ENCODE peak calls at places on chromosomes 3 and 15, in four cellular contexts. N is CD4-positive, alpha-beta T cell; Z is K562; M is foreskin keratinocyte. I is an unnamed sample.

GRCh38 chr3:14536837-14537589 is 3.1 kb downstream of the GRIP2 start:
- DNase-seq in N (no peak), M (no peak), Z (no peak), I (no peak)

GRCh38 chr3:71399478-71399877 is 184.1 kb downstream of the FOXP1 start:
- DNase-seq in M (no peak), N (no peak), Z (no peak), I (no peak)

GRCh38 chr15:81046290-81046689 is 45.6 kb downstream of the TLNRD1 start:
- DNase-seq in N (no peak), Z (no peak), M (no peak), I (no peak)

GRCh38 chr15:77030928-77031375 is 36.0 kb downstream of the PSTPIP1 start:
- DNase-seq in N (no peak), Z (no peak), M (no peak), I (peak; percentile 27)

GRCh38 chr3:144314946-144315345 is 343.3 kb downstream of the DIPK2A start:
- DNase-seq in M (no peak), Z (no peak), N (no peak), I (no peak)

GRCh38 chr15:99474981-99475753 is 90.6 kb upstream of the MEF2A start:
- DNase-seq in N (no peak), M (no peak), Z (no peak), I (no peak)

GRCh38 chr3:152921351-152921750 is 86.4 kb downstream of the P2RY1 start:
- DNase-seq in Z (no peak), N (no peak), M (no peak), I (no peak)

GRCh38 chr15:31550211-31550848 is 223.7 kb downstream of the KLF13 start:
- DNase-seq in M (no peak), N (no peak), Z (no peak), I (no peak)

GRCh38 chr3:16243706-16244490 is 20.8 kb downstream of the DPH3 start:
- DNase-seq in Z (no peak), N (no peak), M (no peak), I (no peak)

GRCh38 chr3:170054204-170054603 is 16.4 kb downstream of the GPR160 start:
- DNase-seq in N (no peak), Z (no peak), M (no peak), I (no peak)

GRCh38 chr3:126367316-126367805 is 10.2 kb upstream of the KLF15 start:
- DNase-seq in M (no peak), N (no peak), Z (no peak), I (no peak)

GRCh38 chr15:101185336-101185735 is 66.5 kb downstream of the CHSY1 start:
- DNase-seq in N (no peak), Z (no peak), M (no peak), I (no peak)

GRCh38 chr3:134372405-134373277 is 1.6 kb downstream of the AMOTL2 start:
- DNase-seq in Z (no peak), N (no peak), M (no peak), I (no peak)

GRCh38 chr15:80856809-80857377 is 77.7 kb downstream of the CEMIP start:
- DNase-seq in M (no peak), N (no peak), Z (no peak), I (no peak)

GRCh38 chr3:123642182-123642956 is 57.5 kb upstream of the HACD2 start:
- DNase-seq in Z (peak; percentile 86), M (peak; percentile 64), N (no peak), I (peak; percentile 60)

GRCh38 chr3:150235799-150236198 is 172.3 kb upstream of the TSC22D2 start:
- DNase-seq in M (no peak), Z (no peak), N (no peak), I (no peak)

GRCh38 chr3:36677331-36678007 is 86.9 kb downstream of the DCLK3 start:
- DNase-seq in M (peak; percentile 91), N (no peak), Z (no peak), I (no peak)

GRCh38 chr3:72077473-72078259 is 292.7 kb upstream of the PROK2 start:
- DNase-seq in N (no peak), Z (no peak), M (no peak), I (no peak)

GRCh38 chr3:115912372-115912771 is 289.1 kb downstream of the GAP43 start:
- DNase-seq in Z (no peak), N (no peak), M (no peak), I (no peak)

GRCh38 chr3:60954049-60954448 is 297.2 kb downstream of the FHIT start:
- DNase-seq in N (no peak), Z (no peak), M (no peak), I (no peak)

GRCh38 chr15:68820205-68820588 is 498 bp downstream of the ANP32A start:
- DNase-seq in Z (no peak), N (peak; percentile 51), M (no peak), I (peak; percentile 27)

GRCh38 chr3:63089735-63090134 is 188.4 kb upstream of the SYNPR start:
- DNase-seq in Z (no peak), M (no peak), N (no peak), I (no peak)

GRCh38 chr15:34729886-34730285 is 24.9 kb downstream of the GJD2 start:
- DNase-seq in M (no peak), N (no peak), Z (no peak), I (no peak)

GRCh38 chr3:9147215-9147895 is 102.1 kb downstream of the SRGAP3 start:
- DNase-seq in N (no peak), M (no peak), Z (no peak), I (no peak)

GRCh38 chr3:47228088-47228487 is 54.5 kb downstream of the KIF9 start:
- DNase-seq in N (no peak), M (no peak), Z (no peak), I (no peak)

GRCh38 chr3:49217688-49218470 is 46.5 kb downstream of the KLHDC8B start:
- DNase-seq in N (no peak), M (no peak), Z (no peak), I (no peak)

GRCh38 chr3:100600181-100601042 is 9.0 kb upstream of the ADGRG7 start:
- DNase-seq in Z (no peak), M (peak; percentile 99), N (no peak), I (no peak)

DNA sequence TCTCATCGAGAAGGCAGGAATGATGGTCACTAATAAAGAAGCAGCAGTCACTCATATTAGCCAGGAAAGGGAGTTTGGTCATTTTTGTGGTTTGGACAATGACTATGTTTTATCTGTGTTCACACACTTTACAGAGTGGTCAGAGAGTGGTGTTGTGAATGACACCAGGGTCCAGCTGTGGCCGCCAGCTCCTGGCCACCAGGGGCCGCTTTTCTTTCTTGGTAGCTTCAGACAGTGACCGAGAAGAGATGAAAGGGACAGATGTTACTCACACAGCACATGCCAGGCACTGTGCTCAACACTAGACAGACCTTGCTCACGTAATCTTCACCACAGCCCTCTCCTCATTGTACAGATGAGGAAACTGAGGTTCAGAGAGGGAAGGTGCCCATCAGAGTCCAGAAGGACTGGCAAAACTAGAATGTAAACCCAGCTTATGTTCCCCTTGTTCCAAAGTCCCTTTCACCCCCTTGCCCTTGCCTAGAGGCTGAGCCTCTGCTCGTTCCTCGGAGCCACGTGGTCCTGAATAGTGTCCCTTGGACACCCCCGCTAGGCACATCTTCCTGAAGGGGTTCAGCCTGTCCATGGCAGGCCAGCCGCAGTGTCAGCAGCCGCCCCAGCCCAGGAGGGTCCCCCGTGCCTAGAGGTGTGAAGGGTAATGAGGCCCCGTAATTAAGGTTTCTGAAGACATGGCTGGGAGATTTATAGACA is 55.6 kb downstream of the CYP11A1 start:
- DNase-seq in N (no peak), Z (peak; percentile 79), M (no peak), I (peak; percentile 46)
- TF ChIP-seq CTCF in N (no peak), Z (peak; percentile 92), M (peak; percentile 40), I (peak; percentile 66)

GRCh38 chr3:56547486-56547885 is 9.5 kb upstream of the CCDC66 start:
- DNase-seq in N (no peak), Z (no peak), M (no peak), I (no peak)
- TF ChIP-seq CTCF in N (no peak), Z (peak; percentile 20), M (peak; percentile 43), I (no peak)

DNA sequence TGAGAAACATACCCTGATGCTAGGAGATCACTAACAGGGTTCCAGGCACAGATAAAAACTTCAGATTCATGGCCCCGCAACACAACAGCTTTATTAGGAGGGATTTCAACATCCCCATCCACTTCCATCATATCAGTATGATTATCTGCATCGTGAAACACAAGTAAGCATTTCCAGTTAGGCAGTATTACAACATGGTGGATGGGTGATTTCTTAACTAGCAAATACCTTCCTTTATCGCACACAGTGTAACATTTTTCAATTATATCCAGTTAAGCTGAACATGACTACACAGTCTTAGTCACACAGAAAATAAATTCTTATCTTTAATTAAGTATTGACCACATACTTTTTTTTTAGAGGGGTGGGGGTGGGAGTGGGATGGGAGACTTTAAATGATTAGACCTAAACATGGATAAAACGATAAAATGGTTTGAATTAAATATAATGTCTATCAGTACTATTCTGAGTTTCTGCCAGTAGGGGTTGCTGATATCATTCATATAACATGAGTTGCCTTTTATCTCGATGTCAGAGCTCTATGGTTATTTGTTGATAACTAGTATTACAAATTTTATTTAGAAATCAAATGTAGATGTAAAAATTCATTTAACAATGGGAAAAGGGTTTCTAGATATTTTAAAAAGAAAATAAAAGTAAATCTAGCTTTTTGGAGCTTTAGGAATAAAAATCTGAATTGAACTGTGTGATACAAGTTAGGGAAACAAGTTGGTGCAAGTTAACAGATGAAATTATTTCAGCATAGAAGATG is 146.6 kb downstream of the TBL1XR1 start:
- DNase-seq in N (no peak), Z (peak; percentile 17), M (no peak), I (no peak)
- TF ChIP-seq CTCF in N (peak; percentile 75), Z (peak; percentile 57), M (peak; percentile 74), I (peak; percentile 82)

GRCh38 chr3:175121225-175121624 is 262.1 kb downstream of the NAALADL2 start:
- DNase-seq in Z (peak; percentile 6), N (no peak), M (no peak), I (no peak)
- TF ChIP-seq CTCF in Z (no peak), N (no peak), M (peak; percentile 64), I (peak; percentile 59)

DNA sequence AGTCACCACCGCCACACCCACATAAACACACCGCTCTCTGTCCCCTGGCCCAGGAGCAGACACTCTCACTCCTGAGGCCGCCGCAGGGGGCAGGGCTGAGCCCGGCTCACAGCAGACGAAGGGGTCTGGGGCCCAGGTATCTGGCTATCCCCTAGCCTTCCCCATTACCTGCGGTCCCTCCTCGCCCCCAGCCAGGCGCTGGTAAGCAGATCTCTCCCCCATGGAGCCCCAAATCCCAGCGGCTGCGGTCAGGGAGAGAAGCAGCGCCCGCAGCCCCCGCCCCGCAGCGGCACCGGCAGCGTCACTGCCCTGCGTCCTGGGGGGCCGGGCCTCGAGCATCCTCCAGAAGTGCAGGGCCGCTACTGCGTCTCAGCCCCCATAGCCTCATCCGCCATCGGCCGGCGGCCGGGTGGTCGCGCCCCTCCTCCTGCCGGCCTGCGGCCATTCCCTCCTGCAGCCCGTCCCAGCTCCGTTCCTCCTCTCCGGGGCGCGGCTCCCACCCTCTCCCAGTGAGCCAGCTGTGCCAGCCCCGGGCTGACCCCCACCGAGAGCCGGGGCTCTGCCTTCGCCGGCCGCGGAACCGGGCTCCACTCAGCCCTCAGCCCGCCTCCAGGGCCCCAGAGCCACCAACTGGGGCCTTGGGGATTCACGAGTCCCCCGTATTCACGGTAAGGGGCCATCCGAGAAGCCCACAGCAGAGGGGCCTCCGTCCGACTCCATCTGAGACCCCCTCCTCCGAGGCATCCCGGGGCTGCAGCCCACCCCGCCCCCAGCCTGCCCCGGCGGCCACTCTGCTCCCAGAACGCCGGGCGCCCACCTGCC is 13.1 kb downstream of the TNK2 start:
- DNase-seq in Z (peak; percentile 62), M (no peak), N (peak; percentile 52), I (peak; percentile 41)
- TF ChIP-seq CTCF in Z (peak; percentile 51), M (no peak), N (no peak), I (no peak)

GRCh38 chr3:156135921-156136655 is 15.7 kb downstream of the KCNAB1 start:
- DNase-seq in N (no peak), M (no peak), Z (peak; percentile 19), I (no peak)
- TF ChIP-seq CTCF in N (no peak), M (peak; percentile 54), Z (peak; percentile 42), I (peak; percentile 40)